ENCODE peak calls at places on chromosomes 13 and 19, in six cellular contexts. Q is HS-5; O is activated CD4-positive, alpha-beta T cell treated with anti-CD3 and anti-CD28 coated beads for 48 hours; D is PC-9; T is Daoy; Y is NCI-H1417. A is an unnamed sample.

GRCh38 chr13:44004881-44005280 is 125.2 kb downstream of the LACC1 start:
- DNase-seq in D (no peak), O (no peak), T (peak; percentile 70), Y (no peak), Q (no peak), A (no peak)

GRCh38 chr13:32153056-32153455 is 121.5 kb downstream of the FRY start:
- DNase-seq in Q (peak; percentile 55), O (no peak), T (no peak), D (no peak), Y (no peak), A (no peak)

GRCh38 chr19:32330149-32330548 is 15.3 kb upstream of the ZNF507 start:
- DNase-seq in Y (no peak), Q (no peak), T (no peak), D (no peak), O (no peak), A (peak; percentile 44)

GRCh38 chr19:46670874-46671273 is 9.9 kb upstream of the DACT3 start:
- DNase-seq in Y (no peak), D (no peak), O (no peak), Q (no peak), T (no peak), A (no peak)

GRCh38 chr13:53612200-53612599 is 583.6 kb downstream of the OLFM4 start:
- DNase-seq in T (no peak), O (no peak), D (no peak), Y (no peak), Q (no peak), A (no peak)

GRCh38 chr19:6319376-6319775 is 14.0 kb downstream of the ACER1 start:
- DNase-seq in O (no peak), Y (no peak), D (no peak), T (no peak), Q (no peak), A (no peak)

GRCh38 chr13:32261567-32261966 is 53.6 kb downstream of the ZAR1L start:
- DNase-seq in Q (no peak), T (peak; percentile 79), Y (no peak), O (no peak), D (no peak), A (no peak)

GRCh38 chr19:42369433-42370067 is 20.5 kb downstream of the CNFN start:
- DNase-seq in Y (no peak), Q (no peak), O (no peak), D (no peak), T (no peak), A (no peak)

GRCh38 chr19:40611096-40611495 is 9.9 kb downstream of the LTBP4 start:
- DNase-seq in Q (no peak), O (no peak), D (no peak), Y (no peak), T (peak; percentile 74), A (no peak)

GRCh38 chr19:48868196-48868886 is at the start of gene PLEKHA4:
- DNase-seq in O (no peak), Q (no peak), D (no peak), Y (no peak), T (peak; percentile 69), A (no peak)

GRCh38 chr19:46478356-46478986 is 7.1 kb upstream of the PNMA8A start:
- DNase-seq in Y (peak; percentile 87), D (no peak), T (peak; percentile 27), O (no peak), Q (no peak), A (no peak)

GRCh38 chr19:37654525-37654832 is 786 bp downstream of the ZFP30 start:
- DNase-seq in T (peak; percentile 41), O (no peak), D (peak; percentile 2), Q (no peak), Y (peak; percentile 57), A (no peak)

GRCh38 chr13:20461481-20461859 is 64.2 kb downstream of the CRYL1 start:
- DNase-seq in Q (no peak), D (no peak), O (peak; percentile 54), Y (no peak), T (peak; percentile 54), A (no peak)

GRCh38 chr13:84917252-84917878 is 881.9 kb downstream of the SLITRK6 start:
- DNase-seq in D (no peak), O (no peak), Q (no peak), Y (no peak), T (no peak), A (no peak)

GRCh38 chr13:30466358-30466714 is 600 bp upstream of the HMGB1 start:
- DNase-seq in Q (no peak), O (peak; percentile 55), Y (no peak), D (no peak), T (peak; percentile 39), A (no peak)

GRCh38 chr13:94464771-94465170 is 14.7 kb downstream of the DCT start:
- DNase-seq in Q (no peak), O (peak; percentile 60), D (no peak), T (no peak), Y (no peak), A (no peak)